ENCODE peak calls at places on chromosomes 2 and 18, in seven cellular contexts. Q, O, X, T, W, K and S are unnamed samples.

GRCh38 chr2:200158586-200159365 is 147.7 kb upstream of the SPATS2L start:
- DNase-seq in T (no peak), O (no peak), Q (no peak), K (no peak), X (no peak), W (no peak), S (peak)

GRCh38 chr2:233281553-233281952 is 26.1 kb upstream of the SAG start:
- DNase-seq in Q (no peak), X (no peak), W (no peak), T (no peak), K (no peak), O (no peak), S (no peak)

GRCh38 chr2:219661955-219662395 is 34.5 kb downstream of the SLC4A3 start:
- DNase-seq in X (no peak), O (peak), W (no peak), K (no peak), T (no peak), Q (no peak), S (no peak)

GRCh38 chr2:202841090-202841867 is 30.3 kb downstream of the ICA1L start:
- DNase-seq in W (no peak), O (no peak), Q (no peak), K (no peak), X (no peak), T (no peak), S (peak)

GRCh38 chr2:212958133-212958532 is 193.3 kb downstream of the IKZF2 start:
- DNase-seq in K (no peak), O (no peak), Q (no peak), X (no peak), T (no peak), W (no peak), S (no peak)

GRCh38 chr2:43230481-43230880 is 4.1 kb upstream of the ZFP36L2 start:
- DNase-seq in K (no peak), T (no peak), Q (no peak), W (no peak), X (no peak), O (no peak), S (no peak)

GRCh38 chr18:22241806-22242440 is 72.5 kb downstream of the GATA6 start:
- DNase-seq in X (no peak), K (no peak), O (no peak), T (no peak), Q (no peak), W (no peak), S (no peak)

GRCh38 chr2:178320011-178320410 is 125.7 kb downstream of the OSBPL6 start:
- DNase-seq in K (no peak), Q (no peak), W (no peak), X (no peak), T (no peak), O (no peak), S (no peak)

GRCh38 chr18:10544093-10544748 is 18.4 kb downstream of the NAPG start:
- DNase-seq in T (no peak), O (no peak), W (no peak), K (no peak), Q (no peak), X (no peak), S (peak)

GRCh38 chr18:31741096-31741735 is 19.5 kb downstream of the SLC25A52 start:
- DNase-seq in T (no peak), Q (no peak), O (peak), W (peak), X (no peak), K (peak), S (peak)